ENCODE peak calls at places on chromosomes 1 and 21, in eight cellular contexts. F is tibial nerve, L is GM23248, P is neural progenitor cell, Z is GM23338, J is MM.1S, Y is RWPE2, H is stomach. M is an unnamed sample. For H3K36me3, the result is how much of the 10 kb centered on the place peaks cover.

GRCh38 chr21:34802180-34802899 is 133.5 kb downstream of the CLIC6 start:
- DNase-seq in F (no peak), L (peak), P (no peak), Z (no peak), J (peak), Y (no peak), H (no peak), M (no peak)

GRCh38 chr1:83928396-83928795 is 70.5 kb downstream of the TTLL7 start:
- DNase-seq in F (no peak), L (peak), P (no peak), Z (no peak), J (no peak), Y (no peak), H (no peak), M (no peak)

GRCh38 chr1:212498243-212498642 is 65.5 kb downstream of the NENF start:
- DNase-seq in F (no peak), L (peak), P (no peak), Z (no peak), J (no peak), Y (no peak), H (no peak), M (no peak)

GRCh38 chr1:1181129-1181937 is 7.7 kb downstream of the TTLL10 start:
- DNase-seq in F (no peak), L (no peak), P (peak), Z (no peak), J (no peak), Y (peak), H (no peak), M (no peak)

GRCh38 chr21:35113064-35113463 is 64.0 kb upstream of the RUNX1 start:
- DNase-seq in F (no peak), L (peak), P (no peak), Z (no peak), J (no peak), Y (no peak), H (no peak), M (no peak)

GRCh38 chr1:174114788-174115448 is 44.4 kb upstream of the RABGAP1L start:
- DNase-seq in F (peak), L (peak), P (peak), Z (peak), J (peak), Y (no peak), H (no peak), M (no peak)

GRCh38 chr1:115476616-115477015 is 138.6 kb upstream of the NGF start:
- DNase-seq in F (no peak), L (peak), P (no peak), Z (no peak), J (no peak), Y (no peak), H (no peak), M (peak)

GRCh38 chr1:228902781-228903572 is 167.7 kb downstream of the RHOU start:
- DNase-seq in F (peak), L (peak), P (no peak), Z (no peak), J (no peak), Y (peak), H (peak), M (peak)

GRCh38 chr1:74205236-74205635 is 7.2 kb downstream of the FPGT start:
- DNase-seq in F (no peak), L (peak), P (peak), Z (peak), J (no peak), Y (no peak), H (no peak), M (no peak)

GRCh38 chr1:117627562-117628165 is 21.8 kb downstream of the TENT5C start:
- DNase-seq in F (no peak), L (no peak), P (no peak), Z (no peak), J (peak), Y (no peak), H (peak), M (no peak)

GRCh38 chr1:3651939-3652537 is at the start of gene TP73:
- DNase-seq in F (no peak), L (peak), P (peak), Z (peak), J (peak), Y (peak), H (no peak), M (no peak)

GRCh38 chr21:43362306-43362927 is 64.5 kb downstream of the SIK1 start:
- DNase-seq in F (peak), L (peak), P (peak), Z (peak), J (peak), Y (no peak), H (peak), M (peak)

GRCh38 chr1:177858222-177858894 is 111.5 kb downstream of the SEC16B start:
- DNase-seq in F (peak), L (peak), P (no peak), Z (no peak), J (no peak), Y (no peak), H (no peak), M (no peak)

GRCh38 chr1:245432221-245432620 is 277.4 kb downstream of the KIF26B start:
- DNase-seq in F (no peak), L (no peak), P (no peak), Z (no peak), J (no peak), Y (no peak), H (no peak), M (no peak)

GRCh38 chr21:24895885-24896734 is 711.2 kb downstream of the MRPL39 start:
- DNase-seq in F (peak), L (peak), P (peak), Z (peak), J (peak), Y (no peak), H (peak), M (no peak)

GRCh38 chr1:218048828-218049227 is 236.3 kb upstream of the RRP15 start:
- DNase-seq in F (no peak), L (no peak), P (no peak), Z (peak), J (no peak), Y (no peak), H (no peak), M (no peak)

GRCh38 chr21:44694776-44695175 is 2.2 kb upstream of the KRTAP10-12 start:
- DNase-seq in F (no peak), L (no peak), P (no peak), Z (no peak), J (no peak), Y (no peak), H (no peak), M (peak)

GRCh38 chr1:21233480-21233879 is 56.8 kb downstream of the ECE1 start:
- DNase-seq in F (no peak), L (no peak), P (no peak), Z (no peak), J (no peak), Y (no peak), H (no peak), M (no peak)

GRCh38 chr21:39094087-39094785 is 89.0 kb downstream of the PSMG1 start:
- DNase-seq in F (no peak), L (no peak), P (no peak), Z (no peak), J (no peak), Y (no peak), H (no peak), M (no peak)

GRCh38 chr1:185601189-185601588 is 133.0 kb upstream of the HMCN1 start:
- DNase-seq in F (no peak), L (no peak), P (no peak), Z (no peak), J (no peak), Y (no peak), H (no peak), M (no peak)

GRCh38 chr1:27562483-27563406 is 41.2 kb downstream of the AHDC1 start:
- DNase-seq in F (no peak), L (no peak), P (no peak), Z (no peak), J (no peak), Y (no peak), H (no peak), M (no peak)

GRCh38 chr1:228978486-228979324 is 243.4 kb downstream of the RHOU start:
- DNase-seq in F (peak), L (peak), P (no peak), Z (peak), J (no peak), Y (no peak), H (peak), M (no peak)

GRCh38 chr1:117017648-117018047 is 16.1 kb downstream of the CD101 start:
- DNase-seq in F (no peak), L (no peak), P (no peak), Z (no peak), J (no peak), Y (no peak), H (no peak), M (no peak)

GRCh38 chr1:95582191-95582590 is 348.2 kb downstream of the RWDD3 start:
- DNase-seq in F (no peak), L (no peak), P (peak), Z (no peak), J (no peak), Y (no peak), H (no peak), M (no peak)

GRCh38 chr1:156660752-156661112 is 16.5 kb downstream of the NES start:
- DNase-seq in F (no peak), L (no peak), P (no peak), Z (no peak), J (peak), Y (no peak), H (no peak), M (no peak)

GRCh38 chr1:156662588-156663055 is 14.6 kb downstream of the NES start:
- DNase-seq in F (no peak), L (no peak), P (no peak), Z (no peak), J (no peak), Y (no peak), H (no peak), M (no peak)

GRCh38 chr1:156659994-156660751 is 17.0 kb downstream of the NES start:
- DNase-seq in F (peak), L (peak), P (peak), Z (peak), J (peak), Y (peak), H (peak), M (peak)

GRCh38 chr1:156663178-156663577 is 14.0 kb downstream of the NES start:
- DNase-seq in F (no peak), L (peak), P (peak), Z (no peak), J (no peak), Y (no peak), H (no peak), M (peak)

GRCh38 chr1:156661932-156662587 is 15.1 kb downstream of the NES start:
- DNase-seq in F (no peak), L (peak), P (peak), Z (no peak), J (peak), Y (no peak), H (no peak), M (no peak)
- H3K4me3 ChIP-seq in F (no peak), L (no peak), P (no peak), Z (no peak), J (peak), Y (no peak), H (no peak), M (no peak)

GRCh38 chr1:93578911-93579825 is 102.5 kb downstream of the BCAR3 start:
- DNase-seq in F (no peak), L (no peak), P (no peak), Z (no peak), J (no peak), Y (no peak), H (no peak), M (peak)

GRCh38 chr1:93581917-93582850 is 99.5 kb downstream of the BCAR3 start:
- DNase-seq in F (no peak), L (no peak), P (no peak), Z (no peak), J (no peak), Y (no peak), H (no peak), M (peak)

GRCh38 chr1:93577536-93578432 is 103.9 kb downstream of the BCAR3 start:
- DNase-seq in F (no peak), L (no peak), P (no peak), Z (no peak), J (no peak), Y (no peak), H (no peak), M (peak)

GRCh38 chr1:93578433-93578830 is 103.2 kb downstream of the BCAR3 start:
- DNase-seq in F (no peak), L (no peak), P (no peak), Z (no peak), J (no peak), Y (no peak), H (no peak), M (peak)

DNA sequence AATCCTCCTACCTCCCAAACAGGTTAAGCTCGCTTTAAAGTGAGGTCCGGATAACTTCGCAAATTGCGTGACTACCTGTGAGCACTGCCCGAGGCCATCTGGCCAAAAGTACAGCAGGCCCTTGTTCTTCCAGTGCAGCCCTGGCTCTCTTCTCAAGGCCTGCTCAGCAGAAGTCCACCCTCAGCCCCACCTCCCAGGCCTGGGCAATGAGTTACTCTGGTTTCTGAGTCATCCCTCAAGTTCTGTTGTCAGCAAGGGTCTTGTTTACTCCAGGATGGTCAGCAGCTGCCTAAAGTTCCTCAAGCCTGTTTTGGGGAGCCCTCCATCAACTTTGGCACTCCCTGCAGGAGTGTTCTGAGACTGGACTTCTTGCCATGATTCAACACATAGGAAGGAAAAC is 101.7 kb downstream of the BCAR3 start:
- DNase-seq in F (no peak), L (peak), P (no peak), Z (no peak), J (no peak), Y (no peak), H (peak), M (peak)
- H3K27ac ChIP-seq in F (no peak), L (peak), P (no peak), Z (no peak), J (no peak), Y (peak), H (peak), M (peak)

DNA sequence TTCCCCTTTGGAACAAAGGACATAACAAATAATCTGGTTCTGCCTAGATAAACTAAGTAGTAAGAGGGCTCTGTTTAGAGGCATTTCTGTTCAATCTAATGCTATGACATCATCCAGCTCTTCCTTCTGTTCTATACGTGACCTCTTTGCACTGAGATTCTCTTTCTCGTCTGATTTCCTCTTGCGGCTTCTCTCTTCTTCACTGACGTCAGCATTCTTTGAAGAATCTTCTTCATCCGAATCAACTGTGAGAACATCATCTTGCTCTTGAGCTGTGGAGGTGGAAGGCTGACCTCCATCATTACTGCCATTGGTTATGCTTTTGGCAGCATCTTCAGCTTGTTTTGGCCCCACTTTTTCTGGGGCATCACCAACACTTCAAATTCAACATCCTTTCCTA is 130.4 kb downstream of the HS2ST1 start:
- DNase-seq in F (no peak), L (no peak), P (no peak), Z (no peak), J (peak), Y (no peak), H (no peak), M (no peak)
- H3K36me3 ChIP-seq in F (under half), L (under half), P (under half), Z (under half), J (under half), Y (under half), H (under half), M (under half)

GRCh38 chr1:110916274-110916668 is 43.3 kb downstream of the CD53 start:
- DNase-seq in F (no peak), L (no peak), P (no peak), Z (no peak), J (no peak), Y (no peak), H (no peak), M (no peak)
- H3K4me3 ChIP-seq in F (no peak), L (no peak), P (no peak), Z (no peak), J (peak), Y (no peak), H (no peak), M (no peak)

GRCh38 chr1:167898578-167899222 is 15.2 kb downstream of the ADCY10 start:
- DNase-seq in F (no peak), L (no peak), P (no peak), Z (no peak), J (no peak), Y (no peak), H (no peak), M (no peak)

GRCh38 chr1:167899253-167899681 is 14.7 kb downstream of the ADCY10 start:
- DNase-seq in F (peak), L (peak), P (no peak), Z (no peak), J (no peak), Y (no peak), H (peak), M (no peak)

GRCh38 chr1:167904641-167905040 is 9.3 kb downstream of the ADCY10 start:
- DNase-seq in F (no peak), L (peak), P (no peak), Z (no peak), J (no peak), Y (no peak), H (no peak), M (no peak)

GRCh38 chr1:167905182-167905581 is 8.8 kb downstream of the ADCY10 start:
- DNase-seq in F (no peak), L (no peak), P (peak), Z (peak), J (no peak), Y (no peak), H (no peak), M (no peak)

DNA sequence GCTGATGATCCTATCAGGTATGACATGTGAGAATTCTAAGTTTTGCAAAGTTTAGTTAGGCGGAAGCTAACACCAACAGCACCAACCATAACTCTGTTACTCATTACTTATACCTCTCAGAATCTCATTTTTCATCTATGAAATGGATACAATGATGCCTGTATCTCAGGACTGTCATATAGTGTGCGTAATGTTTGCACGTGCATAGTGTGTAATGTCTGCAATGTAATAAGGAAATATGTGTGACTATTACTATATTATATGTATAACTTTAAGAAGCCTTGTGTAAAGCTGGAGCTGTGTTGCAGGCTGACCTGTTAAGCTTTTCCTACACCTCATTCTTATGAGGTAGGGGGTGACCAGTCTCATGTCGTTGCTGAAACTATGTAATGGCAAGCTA is 13.0 kb downstream of the ADCY10 start:
- DNase-seq in F (no peak), L (no peak), P (no peak), Z (no peak), J (no peak), Y (no peak), H (no peak), M (no peak)
- H3K27ac ChIP-seq in F (no peak), L (no peak), P (no peak), Z (no peak), J (no peak), Y (no peak), H (no peak), M (no peak)